ENCODE peak calls at places on chromosomes 3 and 15, in eight cellular contexts. D is aorta; N is effector memory CD4-positive, alpha-beta T cell; P is AG04450; X is uterus; Z is neural progenitor cell; J is astrocyte; W is neuronal stem cell. V is an unnamed sample.

GRCh38 chr3:52314495-52314894 is 1.6 kb upstream of the DNAH1 start:
- DNase-seq in N (no peak), J (no peak), X (no peak), P (no peak), W (no peak), Z (no peak), D (no peak), V (no peak)

GRCh38 chr3:130658666-130659065 is 88.0 kb downstream of the PIK3R4 start:
- DNase-seq in W (no peak), P (no peak), Z (no peak), N (no peak), J (peak), D (no peak), X (peak), V (peak)

GRCh38 chr3:48157950-48158376 is 30.3 kb downstream of the CDC25A start:
- DNase-seq in X (peak), J (peak), N (no peak), D (peak), Z (peak), P (peak), W (peak), V (peak)

GRCh38 chr15:73233623-73234022 is 135.1 kb downstream of the HCN4 start:
- DNase-seq in X (no peak), P (no peak), Z (no peak), W (no peak), N (no peak), D (no peak), J (peak), V (no peak)

GRCh38 chr15:65044724-65045481 is at the start of gene SLC51B:
- DNase-seq in J (no peak), D (no peak), P (no peak), Z (no peak), X (no peak), N (no peak), W (no peak), V (no peak)

GRCh38 chr3:29772436-29772835 is 491.6 kb downstream of the RBMS3 start:
- DNase-seq in X (no peak), W (no peak), P (no peak), N (no peak), D (no peak), J (no peak), Z (no peak), V (no peak)

GRCh38 chr3:106333911-106334618 is 465.3 kb upstream of the CBLB start:
- DNase-seq in N (no peak), J (peak), Z (no peak), W (no peak), P (peak), X (no peak), D (no peak), V (peak)

GRCh38 chr3:126970101-126970500 is 12.8 kb upstream of the PLXNA1 start:
- DNase-seq in N (no peak), P (no peak), W (no peak), Z (no peak), D (no peak), X (no peak), J (no peak), V (no peak)

GRCh38 chr15:85171736-85172135 is 190.1 kb downstream of the PDE8A start:
- DNase-seq in X (no peak), J (no peak), N (no peak), D (no peak), W (no peak), P (no peak), Z (no peak), V (no peak)

GRCh38 chr3:64763980-64764379 is 76.2 kb upstream of the ADAMTS9 start:
- DNase-seq in P (no peak), N (no peak), X (no peak), Z (no peak), D (no peak), W (no peak), J (no peak), V (no peak)

GRCh38 chr3:196207159-196207832 is 3.9 kb downstream of the ZDHHC19 start:
- DNase-seq in P (no peak), W (no peak), Z (peak), X (no peak), D (no peak), J (no peak), N (no peak), V (no peak)

GRCh38 chr15:38217181-38217580 is 35.5 kb upstream of the SPRED1 start:
- DNase-seq in P (peak), W (no peak), X (no peak), N (no peak), D (no peak), J (peak), Z (no peak), V (peak)

GRCh38 chr3:45145681-45146614 is at the start of gene CDCP1:
- DNase-seq in J (no peak), P (no peak), D (peak), N (no peak), X (no peak), Z (peak), W (no peak), V (no peak)

GRCh38 chr3:77141423-77141822 is 101.5 kb downstream of the ROBO2 start:
- DNase-seq in N (no peak), J (no peak), W (no peak), D (no peak), P (no peak), X (no peak), Z (no peak), V (no peak)

GRCh38 chr3:141795719-141796435 is 32.7 kb downstream of the GRK7 start:
- DNase-seq in P (no peak), X (peak), N (peak), J (no peak), D (peak), Z (peak), W (no peak), V (peak)
- H3K4me3 ChIP-seq in P (no peak), X (no peak), N (peak), J (no peak), D (no peak), Z (no peak), W (no peak), V (no peak)

DNA sequence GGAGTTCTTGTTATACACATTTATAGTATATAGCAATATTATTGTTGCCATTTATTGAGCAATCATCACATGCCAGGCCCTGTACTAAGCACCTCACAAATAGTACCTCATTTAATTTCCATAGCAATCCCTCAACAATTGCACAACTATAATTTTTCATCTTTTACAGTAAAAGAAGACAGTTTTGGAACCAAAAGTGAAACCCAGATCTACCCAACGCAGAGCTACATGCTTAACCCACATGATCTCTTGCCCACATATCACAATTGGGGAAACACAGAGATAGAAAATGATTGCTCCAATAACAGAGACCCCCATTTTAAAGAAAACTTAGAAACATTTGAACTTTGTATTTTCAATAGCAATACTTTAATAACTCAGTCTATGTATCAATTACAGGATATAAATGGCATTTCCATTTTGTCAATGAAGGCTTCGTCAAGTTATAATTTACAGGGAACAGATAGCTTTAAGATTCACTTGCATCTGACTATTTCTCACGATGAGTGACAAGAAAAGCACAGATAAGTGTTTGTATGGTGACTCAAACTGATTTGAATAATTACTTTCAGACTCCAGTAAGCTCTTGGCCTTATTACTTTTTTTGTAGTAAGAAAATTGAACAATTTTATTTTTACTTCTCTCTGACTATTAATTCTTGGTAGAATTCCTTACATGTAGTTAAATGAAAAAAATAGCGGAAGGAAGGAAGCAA is 38.7 kb upstream of the CCDC50 start:
- DNase-seq in W (no peak), Z (no peak), P (no peak), N (no peak), D (no peak), J (peak), X (no peak), V (peak)
- H3K4me3 ChIP-seq in W (no peak), Z (no peak), P (no peak), N (peak), D (no peak), J (no peak), X (no peak), V (no peak)

GRCh38 chr15:88255109-88255495 is 1.4 kb downstream of the NTRK3 start:
- DNase-seq in D (no peak), W (no peak), J (no peak), Z (no peak), N (no peak), X (no peak), P (no peak), V (no peak)
- H3K4me3 ChIP-seq in D (peak), W (peak), J (peak), Z (peak), N (no peak), X (peak), P (no peak), V (no peak)

DNA sequence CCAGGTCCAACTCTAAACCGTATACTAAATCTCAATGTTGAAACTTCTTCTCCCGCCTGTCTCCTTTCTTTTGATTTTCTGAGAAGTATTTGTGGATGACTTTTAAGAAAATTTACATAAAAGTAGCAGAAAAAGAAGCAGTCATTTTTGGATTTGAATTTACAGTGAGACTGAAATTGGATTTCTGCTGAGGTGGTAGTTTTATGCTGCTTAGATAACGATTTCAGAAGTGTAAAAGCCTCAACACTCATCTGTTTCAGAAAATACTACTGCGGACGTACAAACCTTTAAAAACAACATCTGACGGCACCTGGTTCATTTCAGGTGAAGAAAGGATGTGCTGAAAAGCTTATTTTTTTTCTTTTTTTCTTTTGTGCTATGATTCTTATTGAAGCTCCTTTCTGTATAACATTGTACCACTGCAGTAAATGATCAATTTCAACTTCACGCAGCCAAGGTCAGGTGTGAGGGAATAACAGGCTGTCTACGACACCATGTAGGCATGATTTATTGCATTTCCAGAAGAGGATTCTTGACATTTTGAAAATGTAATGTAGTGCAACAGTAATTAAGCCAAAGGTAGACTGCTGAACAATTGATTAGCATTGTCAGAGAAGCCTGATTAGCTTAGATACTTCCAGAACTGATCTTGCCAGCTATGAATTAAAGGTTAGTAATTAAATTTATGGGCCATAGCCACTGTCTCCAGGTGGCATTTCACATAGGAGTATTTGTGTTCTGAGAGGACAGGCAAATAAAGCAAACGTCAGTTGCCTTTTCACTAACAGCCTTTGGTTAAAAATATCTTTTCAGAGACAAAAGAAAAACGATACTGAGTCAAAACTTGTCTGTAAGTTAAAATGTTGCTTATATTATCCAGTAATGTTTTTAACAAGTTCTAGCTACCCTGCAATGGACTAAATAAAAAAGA is 134.6 kb upstream of the KBTBD8 start:
- DNase-seq in Z (no peak), J (no peak), D (no peak), X (no peak), N (no peak), W (no peak), P (no peak), V (no peak)
- H3K4me3 ChIP-seq in Z (no peak), J (no peak), D (no peak), X (no peak), N (no peak), W (no peak), P (no peak), V (no peak)

DNA sequence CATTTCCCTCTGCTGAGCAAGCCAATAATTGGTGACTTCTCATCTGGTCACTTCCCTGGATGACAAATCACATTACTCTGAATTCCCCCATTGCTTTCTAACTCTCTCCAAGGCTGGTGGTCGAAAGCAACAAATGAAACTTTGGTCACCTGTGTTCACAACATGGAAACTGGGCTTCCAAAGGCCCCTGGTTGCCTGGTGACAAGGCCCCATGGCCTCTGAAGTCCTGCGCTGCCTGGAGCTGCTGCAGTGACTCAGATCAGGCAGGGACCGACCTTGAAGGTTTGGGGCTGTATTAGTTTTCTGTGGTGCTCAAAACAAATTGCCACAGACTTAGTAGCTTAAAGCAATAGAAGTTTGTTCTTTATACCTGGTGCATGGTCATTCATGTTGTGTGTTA is 345.3 kb downstream of the WDR72 start:
- DNase-seq in W (no peak), N (no peak), D (no peak), J (no peak), Z (no peak), X (no peak), P (no peak), V (no peak)
- H3K4me3 ChIP-seq in W (no peak), N (no peak), D (no peak), J (no peak), Z (no peak), X (no peak), P (no peak), V (no peak)

DNA sequence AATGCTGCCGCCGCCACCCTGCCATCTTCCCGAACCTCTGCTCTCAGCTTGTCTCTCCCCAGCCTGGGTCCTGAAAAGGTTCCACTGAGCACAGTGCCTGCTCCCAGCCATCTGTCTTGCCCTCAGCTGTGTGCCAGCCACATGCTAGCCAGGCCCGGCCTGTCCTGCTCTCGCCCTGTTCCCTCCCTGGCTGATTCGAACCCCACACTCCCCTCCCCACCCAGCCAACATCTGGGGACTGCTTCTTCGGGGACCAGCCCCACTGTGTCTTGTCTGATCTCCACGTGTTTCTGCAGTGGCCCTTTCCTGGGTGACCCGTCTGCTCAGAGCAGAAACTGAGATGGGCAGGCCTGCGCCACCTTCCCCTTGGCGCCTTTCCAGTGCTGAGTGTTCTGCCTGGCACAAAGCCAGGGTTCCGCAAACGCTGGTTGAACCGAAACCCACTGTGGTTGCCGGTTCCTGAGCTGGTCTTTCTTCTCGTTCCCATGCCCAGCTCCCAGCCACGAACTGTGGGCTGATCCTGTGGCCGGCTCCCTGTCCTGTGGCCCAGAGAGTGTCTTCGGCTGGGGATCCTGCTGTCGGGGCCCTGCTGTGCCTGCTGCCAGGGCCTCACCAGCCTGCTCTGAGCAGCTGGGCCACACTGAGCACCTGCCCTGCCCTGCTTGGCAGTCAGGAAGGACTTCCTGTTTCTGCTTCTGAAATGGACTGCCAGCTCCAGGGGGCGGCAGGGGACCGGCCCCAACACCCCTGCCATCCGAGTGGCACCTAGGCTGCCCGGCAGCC is 62.7 kb upstream of the KLF13 start:
- DNase-seq in N (peak), W (no peak), X (peak), Z (peak), D (peak), J (no peak), P (no peak), V (no peak)
- H3K4me3 ChIP-seq in N (no peak), W (no peak), X (no peak), Z (no peak), D (no peak), J (no peak), P (no peak), V (no peak)

GRCh38 chr3:160314949-160315348 is 84.1 kb downstream of the IFT80 start:
- DNase-seq in N (no peak), X (no peak), D (no peak), P (no peak), J (no peak), W (no peak), Z (no peak), V (no peak)

DNA sequence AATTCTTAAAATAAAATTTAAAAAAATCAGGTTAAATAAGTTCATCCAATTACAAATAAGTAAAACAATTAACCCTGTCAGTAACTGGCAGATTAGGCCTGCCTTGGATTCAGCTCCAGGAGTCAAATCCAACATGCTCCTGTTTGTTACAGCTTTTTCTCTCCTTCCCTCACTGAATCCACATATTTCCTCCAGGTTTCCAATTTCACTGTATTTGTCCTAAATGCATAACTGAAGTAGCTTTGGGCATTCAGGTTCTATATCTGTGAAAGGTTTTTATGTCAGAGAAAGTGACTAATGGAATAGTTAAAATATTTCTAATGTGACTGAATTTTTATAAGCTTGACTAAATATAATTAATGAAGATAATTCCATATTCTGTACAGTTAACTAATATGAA is 79.7 kb downstream of the IFT80 start:
- DNase-seq in N (no peak), Z (no peak), W (no peak), P (no peak), D (no peak), J (peak), X (no peak), V (no peak)
- H3K4me3 ChIP-seq in N (no peak), Z (no peak), W (no peak), P (no peak), D (no peak), J (no peak), X (no peak), V (no peak)

GRCh38 chr3:38084019-38084968 is 45.3 kb downstream of the DLEC1 start:
- DNase-seq in W (no peak), X (no peak), J (peak), P (peak), Z (peak), D (no peak), N (peak), V (peak)

GRCh38 chr3:38086496-38086895 is 47.5 kb downstream of the DLEC1 start:
- DNase-seq in N (no peak), D (no peak), P (no peak), X (no peak), Z (no peak), W (no peak), J (no peak), V (no peak)

GRCh38 chr3:38088126-38088525 is 48.8 kb downstream of the ACAA1 start:
- DNase-seq in J (no peak), X (no peak), D (no peak), W (no peak), Z (no peak), N (no peak), P (no peak), V (no peak)

GRCh38 chr3:38084969-38085942 is 46.2 kb downstream of the DLEC1 start:
- DNase-seq in X (no peak), D (no peak), W (no peak), P (no peak), J (no peak), N (no peak), Z (no peak), V (no peak)

GRCh38 chr3:38085943-38086324 is 46.9 kb downstream of the DLEC1 start:
- DNase-seq in X (no peak), J (no peak), P (no peak), D (no peak), Z (no peak), N (no peak), W (no peak), V (no peak)
- H3K4me3 ChIP-seq in X (no peak), J (no peak), P (no peak), D (no peak), Z (no peak), N (no peak), W (no peak), V (no peak)

GRCh38 chr3:151460240-151460639 is 621 bp downstream of the IGSF10 start:
- DNase-seq in J (peak), N (no peak), D (no peak), X (no peak), P (no peak), W (no peak), Z (no peak), V (peak)
- H3K4me3 ChIP-seq in J (no peak), N (no peak), D (peak), X (no peak), P (no peak), W (no peak), Z (peak), V (no peak)

V was measured in fibroblast of lung.